ENCODE peak calls at places on chromosomes 12 and 14, in four cellular contexts. O is neural crest cell, N is HCT116, H is Caco-2. R is an unnamed sample.

GRCh38 chr12:120474092-120474960 is 4.8 kb upstream of the SRSF9 start:
- DNase-seq in N (peak; percentile 80), O (no peak), H (peak; percentile 41), R (peak; percentile 84)

GRCh38 chr12:46494424-46494823 is 121.9 kb upstream of the SLC38A2 start:
- DNase-seq in O (no peak), H (peak; percentile 68), N (no peak), R (no peak)

GRCh38 chr12:52903855-52904508 is 894 bp downstream of the KRT8 start:
- DNase-seq in H (peak; percentile 80), O (peak; percentile 44), N (no peak), R (peak; percentile 88)

GRCh38 chr14:21436567-21437062 is 19.3 kb downstream of the CHD8 start:
- DNase-seq in N (no peak), O (no peak), H (no peak), R (no peak)

GRCh38 chr14:54901380-54902142 is 1.1 kb downstream of the GCH1 start:
- DNase-seq in H (no peak), N (no peak), O (no peak), R (peak; percentile 32)

GRCh38 chr12:13534645-13535398 is 338.3 kb downstream of the EMP1 start:
- DNase-seq in O (peak; percentile 97), H (peak; percentile 88), N (peak; percentile 51), R (peak; percentile 83)

GRCh38 chr12:2027379-2027778 is 23.1 kb upstream of the DCP1B start:
- DNase-seq in H (no peak), O (no peak), N (no peak), R (no peak)

GRCh38 chr12:75622492-75622891 is 111.1 kb upstream of the KRR1 start:
- DNase-seq in O (no peak), N (no peak), H (no peak), R (no peak)

GRCh38 chr12:49911213-49911605 is 7.5 kb upstream of the FAIM2 start:
- DNase-seq in O (no peak), N (no peak), H (no peak), R (no peak)

GRCh38 chr14:32366995-32367394 is 37.9 kb downstream of the AKAP6 start:
- DNase-seq in N (no peak), O (no peak), H (no peak), R (no peak)

GRCh38 chr12:55818140-55818728 is 393 bp downstream of the ORMDL2 start:
- DNase-seq in O (no peak), H (no peak), N (no peak), R (no peak)

GRCh38 chr12:55818886-55819285 is 1.0 kb downstream of the ORMDL2 start:
- DNase-seq in H (no peak), O (no peak), N (no peak), R (no peak)

GRCh38 chr12:55822228-55822627 is 4.4 kb downstream of the ORMDL2 start:
- DNase-seq in H (peak; percentile 55), O (no peak), N (no peak), R (peak; percentile 68)

GRCh38 chr12:55823419-55823818 is 5.6 kb downstream of the ORMDL2 start:
- DNase-seq in H (no peak), N (no peak), O (no peak), R (no peak)

GRCh38 chr12:55820679-55821078 is 2.8 kb downstream of the ORMDL2 start:
- DNase-seq in N (no peak), H (no peak), O (no peak), R (no peak)
- TF ChIP-seq CTCF in N (peak; percentile 56), H (no peak), O (peak; percentile 37), R (no peak)

GRCh38 chr12:118685983-118686607 is 295.2 kb upstream of the SRRM4 start:
- DNase-seq in N (no peak), H (peak; percentile 16), O (no peak), R (no peak)
- TF ChIP-seq CTCF in N (no peak), H (no peak), O (no peak), R (no peak)

GRCh38 chr14:95044463-95045254 is 112.7 kb downstream of the DICER1 start:
- DNase-seq in N (no peak), H (peak; percentile 18), O (no peak), R (no peak)
- TF ChIP-seq CTCF in N (no peak), H (no peak), O (no peak), R (no peak)

DNA sequence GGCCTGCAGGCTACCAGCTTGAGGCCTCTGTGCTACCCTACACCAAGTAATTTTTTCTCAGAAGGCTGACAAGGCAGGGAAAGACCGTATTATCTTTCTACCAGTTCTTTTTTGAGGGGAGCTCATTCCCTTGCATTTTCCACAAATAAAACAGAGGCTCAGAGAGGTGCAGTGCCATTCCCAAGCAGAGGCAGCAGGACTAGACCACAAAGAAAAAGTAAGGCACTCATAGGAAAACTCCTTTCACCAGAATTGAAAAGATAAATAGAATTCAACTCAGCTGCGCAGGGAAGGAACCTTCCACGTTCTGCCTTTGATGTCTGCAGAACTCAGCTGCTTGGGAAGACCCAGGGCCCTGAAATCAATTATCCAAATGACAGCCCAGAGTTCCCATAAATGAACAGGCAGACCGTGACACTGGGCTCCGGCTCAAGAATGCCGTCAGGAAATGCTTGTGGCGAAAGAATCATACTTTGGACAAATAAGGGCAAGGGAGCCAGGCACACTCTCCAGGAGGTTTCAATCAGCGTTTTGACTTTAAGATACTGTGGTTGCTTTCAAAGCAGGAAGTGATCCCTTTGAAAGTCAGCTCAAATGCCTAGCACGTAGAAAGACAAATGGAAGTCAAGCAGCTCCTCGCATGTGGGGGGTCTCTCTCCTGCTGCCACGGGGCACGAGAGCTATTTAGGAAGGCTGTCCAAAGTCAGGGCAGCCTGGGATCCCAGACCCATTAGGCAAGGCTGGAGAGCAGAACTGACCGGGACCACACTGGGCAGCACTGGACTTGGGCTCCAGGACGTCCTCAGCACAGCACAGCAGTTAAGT is 14.0 kb downstream of the KCTD10 start:
- DNase-seq in H (no peak), N (peak; percentile 62), O (peak; percentile 21), R (peak; percentile 75)
- TF ChIP-seq CTCF in H (no peak), N (no peak), O (no peak), R (no peak)

GRCh38 chr12:38669081-38669480 is 236.3 kb downstream of the CPNE8 start:
- DNase-seq in O (no peak), N (no peak), H (no peak), R (no peak)

GRCh38 chr12:38669530-38669929 is 235.9 kb downstream of the CPNE8 start:
- DNase-seq in H (peak; percentile 31), O (no peak), N (no peak), R (no peak)

GRCh38 chr12:38666425-38666824 is 239.0 kb downstream of the CPNE8 start:
- DNase-seq in H (no peak), N (no peak), O (no peak), R (no peak)

GRCh38 chr12:38662851-38663250 is 242.5 kb downstream of the CPNE8 start:
- DNase-seq in O (no peak), N (no peak), H (no peak), R (no peak)

GRCh38 chr12:38664661-38665269 is 240.6 kb downstream of the CPNE8 start:
- DNase-seq in O (no peak), H (peak; percentile 45), N (peak; percentile 15), R (peak; percentile 8)
- TF ChIP-seq CTCF in O (peak; percentile 66), H (peak; percentile 48), N (peak; percentile 73), R (peak; percentile 18)

GRCh38 chr12:64883264-64884163 is 59.1 kb downstream of the TBC1D30 start:
- DNase-seq in O (no peak), N (no peak), H (peak; percentile 34), R (no peak)
- TF ChIP-seq CTCF in O (peak; percentile 14), N (no peak), H (no peak), R (no peak)

GRCh38 chr12:44873898-44874297 is 2.2 kb downstream of the NELL2 start:
- DNase-seq in O (no peak), H (no peak), N (peak; percentile 0), R (no peak)
- TF ChIP-seq CTCF in O (peak; percentile 53), H (no peak), N (peak; percentile 22), R (no peak)

GRCh38 chr12:114935658-114936057 is 251.7 kb upstream of the TBX3 start:
- DNase-seq in O (no peak), N (no peak), H (no peak), R (no peak)
- TF ChIP-seq CTCF in O (no peak), N (peak; percentile 44), H (peak; percentile 19), R (no peak)

DNA sequence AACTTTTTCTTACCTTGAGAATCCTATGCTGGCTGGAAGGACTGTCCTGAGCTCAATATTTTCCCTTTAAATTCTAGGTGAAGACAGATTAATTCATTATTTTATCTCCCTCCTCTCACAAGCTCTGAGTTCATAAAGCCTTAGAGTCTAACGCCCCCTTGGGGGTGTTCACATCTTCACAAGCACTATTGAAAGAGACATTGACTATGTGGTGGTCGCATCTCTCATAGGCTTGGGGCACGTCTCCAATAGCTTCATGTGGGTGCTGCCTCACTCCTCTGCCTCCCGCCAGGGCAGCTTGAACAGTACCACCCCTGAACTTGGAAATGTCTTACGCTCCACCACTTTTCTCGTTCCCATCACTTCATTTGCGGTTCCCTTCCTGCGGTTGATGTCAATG is 106.2 kb downstream of the UNC79 start:
- DNase-seq in H (no peak), N (peak; percentile 21), O (no peak), R (peak; percentile 11)
- TF ChIP-seq CTCF in H (no peak), N (peak; percentile 26), O (no peak), R (no peak)